ENCODE peak calls at places on chromosomes 16 and 17, in six cellular contexts. One of them, this sample, is unnamed.

GRCh38 chr17:40340880-40341807 is 23.4 kb downstream of the GJD3 start:
- DNase-seq in NCI-H2029 treated with DMSO at 0.1 percent for 48 hours: peak
- DNase-seq in neural progenitor cell: peak
- DNase-seq in NCI-H1048: no peak
- DNase-seq in RCC 7860: no peak
- DNase-seq in EL: peak
- DNase-seq in this sample: peak

GRCh38 chr16:8550728-8551387 is 39.5 kb downstream of the TMEM114 start:
- DNase-seq in RCC 7860: no peak
- DNase-seq in neural progenitor cell: no peak
- DNase-seq in NCI-H1048: no peak
- DNase-seq in EL: no peak
- DNase-seq in NCI-H2029 treated with DMSO at 0.1 percent for 48 hours: no peak
- DNase-seq in this sample: no peak

GRCh38 chr16:88430524-88431446 is 22.3 kb upstream of the ZFPM1 start:
- DNase-seq in NCI-H1048: no peak
- DNase-seq in RCC 7860: no peak
- DNase-seq in neural progenitor cell: no peak
- DNase-seq in EL: no peak
- DNase-seq in NCI-H2029 treated with DMSO at 0.1 percent for 48 hours: no peak
- DNase-seq in this sample: peak

GRCh38 chr17:40556884-40557414 is 8.3 kb downstream of the CCR7 start:
- DNase-seq in neural progenitor cell: no peak
- DNase-seq in NCI-H2029 treated with DMSO at 0.1 percent for 48 hours: no peak
- DNase-seq in RCC 7860: no peak
- DNase-seq in NCI-H1048: no peak
- DNase-seq in EL: no peak
- DNase-seq in this sample: peak

GRCh38 chr16:3646348-3646920 is 8.1 kb upstream of the DNASE1 start:
- DNase-seq in NCI-H2029 treated with DMSO at 0.1 percent for 48 hours: peak
- DNase-seq in neural progenitor cell: no peak
- DNase-seq in NCI-H1048: no peak
- DNase-seq in RCC 7860: no peak
- DNase-seq in EL: no peak
- DNase-seq in this sample: no peak

GRCh38 chr17:30372755-30373154 is 6.0 kb upstream of the CPD start:
- DNase-seq in NCI-H1048: no peak
- DNase-seq in EL: peak
- DNase-seq in NCI-H2029 treated with DMSO at 0.1 percent for 48 hours: no peak
- DNase-seq in neural progenitor cell: no peak
- DNase-seq in RCC 7860: peak
- DNase-seq in this sample: no peak

GRCh38 chr17:16926591-16927451 is 45.1 kb downstream of the TNFRSF13B start:
- DNase-seq in NCI-H1048: no peak
- DNase-seq in NCI-H2029 treated with DMSO at 0.1 percent for 48 hours: peak
- DNase-seq in neural progenitor cell: no peak
- DNase-seq in EL: peak
- DNase-seq in RCC 7860: no peak
- DNase-seq in this sample: no peak

GRCh38 chr17:40168262-40168832 is 8.9 kb upstream of the RAPGEFL1 start:
- DNase-seq in NCI-H2029 treated with DMSO at 0.1 percent for 48 hours: peak
- DNase-seq in RCC 7860: peak
- DNase-seq in NCI-H1048: no peak
- DNase-seq in neural progenitor cell: peak
- DNase-seq in EL: peak
- DNase-seq in this sample: peak

GRCh38 chr16:3475604-3476375 is 19.5 kb downstream of the C16orf90 start:
- DNase-seq in neural progenitor cell: no peak
- DNase-seq in EL: no peak
- DNase-seq in NCI-H2029 treated with DMSO at 0.1 percent for 48 hours: no peak
- DNase-seq in RCC 7860: no peak
- DNase-seq in NCI-H1048: no peak
- DNase-seq in this sample: no peak

This sample was measured in GM13977.